ENCODE peak calls at places on chromosomes 3 and 15, in seven cellular contexts. J is myocyte; I is stimulated activated CD4-positive, alpha-beta T cell treated with anti-CD3 and anti-CD28 coated beads, Interleukin-1b, Interleukin-23, amount 100 ng/mL, for 4 hours; V is adipocyte; H is heart left ventricle; Q is LHCN-M2; D is tibial artery. X is an unnamed sample.

GRCh38 chr3:31041161-31041978 is 146.9 kb upstream of the GADL1 start:
- DNase-seq in J (peak; percentile 86), I (no peak), V (peak; percentile 24), H (no peak), Q (peak; percentile 95), D (no peak), X (no peak)

GRCh38 chr15:81029416-81030367 is 29.0 kb downstream of the TLNRD1 start:
- DNase-seq in J (no peak), I (no peak), V (peak; percentile 21), H (no peak), Q (peak; percentile 15), D (no peak), X (no peak)

GRCh38 chr15:98526094-98526493 is 122.2 kb upstream of the IGF1R start:
- DNase-seq in J (no peak), I (no peak), V (no peak), H (no peak), Q (no peak), D (no peak), X (no peak)

GRCh38 chr3:126607214-126607908 is 47.6 kb downstream of the TXNRD3 start:
- DNase-seq in J (peak; percentile 60), I (no peak), V (peak; percentile 41), H (no peak), Q (peak; percentile 62), D (no peak), X (no peak)

GRCh38 chr3:112811917-112812660 is 34.6 kb downstream of the CD200R1L start:
- DNase-seq in J (no peak), I (no peak), V (no peak), H (no peak), Q (no peak), D (no peak), X (peak; percentile 31)

GRCh38 chr3:184180165-184180564 is 5.5 kb downstream of the AP2M1 start:
- DNase-seq in J (no peak), I (no peak), V (no peak), H (no peak), Q (peak; percentile 31), D (no peak), X (no peak)

GRCh38 chr15:82133251-82133650 is 87.4 kb upstream of the MEX3B start:
- DNase-seq in J (no peak), I (no peak), V (no peak), H (no peak), Q (no peak), D (no peak), X (no peak)

GRCh38 chr3:133038731-133039398 is 674 bp downstream of the TMEM108 start:
- DNase-seq in J (peak; percentile 63), I (no peak), V (peak; percentile 15), H (peak; percentile 60), Q (peak; percentile 25), D (no peak), X (peak; percentile 53)

GRCh38 chr15:69321041-69321554 is 22.4 kb downstream of the PAQR5 start:
- DNase-seq in J (no peak), I (no peak), V (no peak), H (no peak), Q (no peak), D (no peak), X (no peak)

GRCh38 chr3:151058742-151059141 is 26.7 kb upstream of the MED12L start:
- DNase-seq in J (peak; percentile 5), I (no peak), V (no peak), H (no peak), Q (no peak), D (no peak), X (no peak)

GRCh38 chr3:152398495-152398894 is 129.8 kb downstream of the MBNL1 start:
- DNase-seq in J (no peak), I (no peak), V (no peak), H (no peak), Q (no peak), D (no peak), X (no peak)

GRCh38 chr3:53170325-53171108 is 9.5 kb downstream of the PRKCD start:
- DNase-seq in J (no peak), I (no peak), V (no peak), H (no peak), Q (no peak), D (no peak), X (peak; percentile 81)

GRCh38 chr15:60614862-60615771 is 136.2 kb upstream of the ICE2 start:
- DNase-seq in J (no peak), I (no peak), V (no peak), H (no peak), Q (no peak), D (no peak), X (no peak)

GRCh38 chr3:87370007-87370406 is 93.6 kb upstream of the POU1F1 start:
- DNase-seq in J (no peak), I (no peak), V (peak; percentile 52), H (no peak), Q (no peak), D (no peak), X (no peak)

GRCh38 chr15:25497934-25498333 is 59.1 kb upstream of the UBE3A start:
- DNase-seq in J (no peak), I (no peak), V (no peak), H (no peak), Q (no peak), D (no peak), X (no peak)

GRCh38 chr3:49469037-49469875 is 811 bp upstream of the DAG1 start:
- DNase-seq in J (peak; percentile 96), I (peak; percentile 2), V (peak; percentile 94), H (peak; percentile 83), Q (peak; percentile 80), D (peak; percentile 78), X (peak; percentile 83)

GRCh38 chr3:31701286-31701685 is 168.6 kb downstream of the STT3B start:
- DNase-seq in J (no peak), I (no peak), V (no peak), H (no peak), Q (no peak), D (no peak), X (no peak)

GRCh38 chr3:40190056-40190455 is 119.5 kb upstream of the EIF1B start:
- DNase-seq in J (no peak), I (no peak), V (no peak), H (no peak), Q (no peak), D (no peak), X (peak; percentile 61)

GRCh38 chr3:48039487-48040190 is 23.4 kb upstream of the MAP4 start:
- DNase-seq in J (peak; percentile 46), I (no peak), V (peak; percentile 76), H (no peak), Q (peak; percentile 70), D (no peak), X (no peak)

GRCh38 chr3:177050466-177051237 is 146.6 kb downstream of the TBL1XR1 start:
- DNase-seq in J (peak; percentile 65), I (no peak), V (peak; percentile 73), H (no peak), Q (peak; percentile 57), D (no peak), X (no peak)

GRCh38 chr3:173599673-173600072 is 202.1 kb downstream of the NLGN1 start:
- DNase-seq in J (no peak), I (no peak), V (peak; percentile 55), H (no peak), Q (no peak), D (no peak), X (no peak)

GRCh38 chr15:64596701-64597468 is 136.5 kb downstream of the ZNF609 start:
- DNase-seq in J (peak; percentile 37), I (no peak), V (peak; percentile 53), H (no peak), Q (peak; percentile 65), D (no peak), X (no peak)

GRCh38 chr3:192281207-192281880 is 446.0 kb downstream of the FGF12 start:
- DNase-seq in J (no peak), I (no peak), V (no peak), H (no peak), Q (no peak), D (no peak), X (no peak)

GRCh38 chr3:168878655-168879054 is 782.9 kb upstream of the GOLIM4 start:
- DNase-seq in J (peak; percentile 64), I (no peak), V (peak; percentile 20), H (no peak), Q (peak; percentile 66), D (no peak), X (no peak)

GRCh38 chr15:76190070-76190564 is 121.2 kb downstream of the ETFA start:
- DNase-seq in J (no peak), I (no peak), V (no peak), H (no peak), Q (no peak), D (no peak), X (no peak)

GRCh38 chr3:143302638-143303171 is 183.1 kb downstream of the CHST2 start:
- DNase-seq in J (peak; percentile 96), I (no peak), V (peak; percentile 86), H (peak; percentile 85), Q (peak; percentile 95), D (peak; percentile 30), X (peak; percentile 68)

GRCh38 chr3:43285644-43286043 is 696 bp upstream of the SNRK start:
- DNase-seq in J (no peak), I (no peak), V (no peak), H (no peak), Q (no peak), D (no peak), X (no peak)